ENCODE peak calls at places on chromosomes 1 and 21, in five cellular contexts. One of them, this sample, is unnamed.
A peak's percentile ranks its signal among the peaks of the same experiment; 100 is the strongest.

GRCh38 chr1:68346192-68346808 is 103.5 kb downstream of the RPE65 start:
- DNase-seq in MG63: no peak
- DNase-seq in right lobe of liver: no peak
- DNase-seq in naive thymus-derived CD4-positive, alpha-beta T cell: no peak
- DNase-seq in SK-N-MC: no peak
- DNase-seq in this sample: peak; percentile 32

GRCh38 chr1:243712890-243713425 is 137.1 kb downstream of the AKT3 start:
- DNase-seq in MG63: no peak
- DNase-seq in right lobe of liver: no peak
- DNase-seq in naive thymus-derived CD4-positive, alpha-beta T cell: no peak
- DNase-seq in SK-N-MC: no peak
- DNase-seq in this sample: peak; percentile 44

GRCh38 chr1:243708210-243708609 is 141.8 kb downstream of the AKT3 start:
- DNase-seq in MG63: no peak
- DNase-seq in right lobe of liver: no peak
- DNase-seq in naive thymus-derived CD4-positive, alpha-beta T cell: peak; percentile 5
- DNase-seq in SK-N-MC: no peak
- DNase-seq in this sample: no peak

GRCh38 chr1:9687120-9687875 is 35.8 kb downstream of the PIK3CD start:
- DNase-seq in MG63: peak; percentile 73
- DNase-seq in right lobe of liver: peak; percentile 54
- DNase-seq in naive thymus-derived CD4-positive, alpha-beta T cell: peak; percentile 41
- DNase-seq in SK-N-MC: no peak
- DNase-seq in this sample: peak; percentile 97

GRCh38 chr1:184156521-184157395 is 105.2 kb downstream of the TSEN15 start:
- DNase-seq in MG63: no peak
- DNase-seq in right lobe of liver: no peak
- DNase-seq in naive thymus-derived CD4-positive, alpha-beta T cell: no peak
- DNase-seq in SK-N-MC: no peak
- DNase-seq in this sample: no peak

GRCh38 chr1:38064232-38064903 is 17.8 kb upstream of the POU3F1 start:
- DNase-seq in MG63: peak; percentile 60
- DNase-seq in right lobe of liver: no peak
- DNase-seq in naive thymus-derived CD4-positive, alpha-beta T cell: no peak
- DNase-seq in SK-N-MC: no peak
- DNase-seq in this sample: peak; percentile 74

GRCh38 chr1:205285391-205286101 is 36.0 kb downstream of the NUAK2 start:
- DNase-seq in MG63: no peak
- DNase-seq in right lobe of liver: no peak
- DNase-seq in naive thymus-derived CD4-positive, alpha-beta T cell: peak; percentile 66
- DNase-seq in SK-N-MC: no peak
- DNase-seq in this sample: no peak

GRCh38 chr1:36154765-36155559 is 998 bp upstream of the MAP7D1 start:
- DNase-seq in MG63: peak; percentile 54
- DNase-seq in right lobe of liver: no peak
- DNase-seq in naive thymus-derived CD4-positive, alpha-beta T cell: no peak
- DNase-seq in SK-N-MC: no peak
- DNase-seq in this sample: no peak

GRCh38 chr1:226111865-226112395 is 49.4 kb downstream of the H3-3A start:
- DNase-seq in MG63: no peak
- DNase-seq in right lobe of liver: no peak
- DNase-seq in naive thymus-derived CD4-positive, alpha-beta T cell: no peak
- DNase-seq in SK-N-MC: no peak
- DNase-seq in this sample: peak; percentile 95

GRCh38 chr1:198318092-198318491 is 161.3 kb downstream of the NEK7 start:
- DNase-seq in MG63: no peak
- DNase-seq in right lobe of liver: no peak
- DNase-seq in naive thymus-derived CD4-positive, alpha-beta T cell: no peak
- DNase-seq in SK-N-MC: no peak
- DNase-seq in this sample: no peak

GRCh38 chr21:29298348-29299045 is at the start of gene BACH1:
- DNase-seq in MG63: peak; percentile 93
- DNase-seq in right lobe of liver: peak; percentile 95
- DNase-seq in naive thymus-derived CD4-positive, alpha-beta T cell: peak; percentile 83
- DNase-seq in SK-N-MC: no peak
- DNase-seq in this sample: peak; percentile 93

GRCh38 chr1:209527372-209527771 is 56.1 kb upstream of the CAMK1G start:
- DNase-seq in MG63: no peak
- DNase-seq in right lobe of liver: no peak
- DNase-seq in naive thymus-derived CD4-positive, alpha-beta T cell: no peak
- DNase-seq in SK-N-MC: no peak
- DNase-seq in this sample: no peak

GRCh38 chr1:15218287-15219279 is 28.4 kb upstream of the FHAD1 start:
- DNase-seq in MG63: no peak
- DNase-seq in right lobe of liver: no peak
- DNase-seq in naive thymus-derived CD4-positive, alpha-beta T cell: no peak
- DNase-seq in SK-N-MC: no peak
- DNase-seq in this sample: no peak

GRCh38 chr1:172135076-172135672 is 285.3 kb upstream of the C1orf105 start:
- DNase-seq in MG63: no peak
- DNase-seq in right lobe of liver: no peak
- DNase-seq in naive thymus-derived CD4-positive, alpha-beta T cell: peak; percentile 18
- DNase-seq in SK-N-MC: no peak
- DNase-seq in this sample: no peak

GRCh38 chr1:18946550-18947381 is 9.7 kb downstream of the IFFO2 start:
- DNase-seq in MG63: no peak
- DNase-seq in right lobe of liver: no peak
- DNase-seq in naive thymus-derived CD4-positive, alpha-beta T cell: no peak
- DNase-seq in SK-N-MC: no peak
- DNase-seq in this sample: no peak

GRCh38 chr1:200302192-200302892 is 107.5 kb downstream of the ZNF281 start:
- DNase-seq in MG63: peak; percentile 26
- DNase-seq in right lobe of liver: peak; percentile 64
- DNase-seq in naive thymus-derived CD4-positive, alpha-beta T cell: peak; percentile 74
- DNase-seq in SK-N-MC: no peak
- DNase-seq in this sample: no peak

GRCh38 chr1:110957798-110958197 is 5.9 kb downstream of the LRIF1 start:
- DNase-seq in MG63: no peak
- DNase-seq in right lobe of liver: no peak
- DNase-seq in naive thymus-derived CD4-positive, alpha-beta T cell: no peak
- DNase-seq in SK-N-MC: no peak
- DNase-seq in this sample: no peak

GRCh38 chr1:110960777-110961420 is 2.8 kb downstream of the LRIF1 start:
- DNase-seq in MG63: no peak
- DNase-seq in right lobe of liver: no peak
- DNase-seq in naive thymus-derived CD4-positive, alpha-beta T cell: no peak
- DNase-seq in SK-N-MC: no peak
- DNase-seq in this sample: no peak

GRCh38 chr1:110953031-110953430 is 10.7 kb downstream of the LRIF1 start:
- DNase-seq in MG63: no peak
- DNase-seq in right lobe of liver: no peak
- DNase-seq in naive thymus-derived CD4-positive, alpha-beta T cell: no peak
- DNase-seq in SK-N-MC: no peak
- DNase-seq in this sample: no peak

GRCh38 chr1:110952031-110952430 is 11.7 kb downstream of the LRIF1 start:
- DNase-seq in MG63: no peak
- DNase-seq in right lobe of liver: no peak
- DNase-seq in naive thymus-derived CD4-positive, alpha-beta T cell: no peak
- DNase-seq in SK-N-MC: no peak
- DNase-seq in this sample: no peak

GRCh38 chr1:110956586-110956985 is 7.1 kb downstream of the LRIF1 start:
- DNase-seq in MG63: no peak
- DNase-seq in right lobe of liver: no peak
- DNase-seq in naive thymus-derived CD4-positive, alpha-beta T cell: no peak
- DNase-seq in SK-N-MC: no peak
- DNase-seq in this sample: no peak
- H3K9me3 ChIP-seq in MG63: no peaks in the 10 kb centered on the region
- H3K9me3 ChIP-seq in right lobe of liver: no peaks in the 10 kb centered on the region
- H3K9me3 ChIP-seq in naive thymus-derived CD4-positive, alpha-beta T cell: no peaks in the 10 kb centered on the region
- H3K9me3 ChIP-seq in SK-N-MC: peaks cover under 1% of the 10 kb centered on the region
- H3K9me3 ChIP-seq in this sample: no peaks in the 10 kb centered on the region

DNA sequence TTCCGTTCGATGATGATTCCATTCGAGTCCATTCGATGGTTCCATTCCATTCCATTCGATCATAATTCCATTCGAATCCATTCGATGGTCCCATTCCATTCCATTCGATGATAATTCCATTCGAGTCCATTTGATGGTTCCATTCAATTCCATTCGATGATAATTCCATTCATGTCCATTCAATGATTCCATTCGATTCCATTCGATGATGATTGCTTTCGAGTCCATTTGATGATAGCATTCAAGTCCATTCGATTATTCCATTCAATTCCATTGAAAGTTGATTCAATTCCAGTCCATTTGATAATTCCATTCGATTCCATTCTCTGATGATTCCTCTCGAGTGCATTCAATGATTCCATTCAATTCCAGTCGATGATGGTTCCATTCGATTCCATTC is 3895.3 kb downstream of the SRGAP2C start:
- DNase-seq in MG63: no peak
- DNase-seq in right lobe of liver: no peak
- DNase-seq in naive thymus-derived CD4-positive, alpha-beta T cell: no peak
- DNase-seq in SK-N-MC: no peak
- DNase-seq in this sample: no peak
- H3K9me3 ChIP-seq in MG63: peaks cover 22% of the 10 kb centered on the region
- H3K9me3 ChIP-seq in right lobe of liver: no peaks in the 10 kb centered on the region
- H3K9me3 ChIP-seq in naive thymus-derived CD4-positive, alpha-beta T cell: peaks cover 8% of the 10 kb centered on the region
- H3K9me3 ChIP-seq in SK-N-MC: peaks cover 3% of the 10 kb centered on the region
- H3K9me3 ChIP-seq in this sample: no peaks in the 10 kb centered on the region

GRCh38 chr1:3007298-3008147 is 13.7 kb upstream of the ACTRT2 start:
- DNase-seq in MG63: no peak
- DNase-seq in right lobe of liver: no peak
- DNase-seq in naive thymus-derived CD4-positive, alpha-beta T cell: no peak
- DNase-seq in SK-N-MC: no peak
- DNase-seq in this sample: no peak
- H3K9me3 ChIP-seq in MG63: peaks cover 3% of the 10 kb centered on the region
- H3K9me3 ChIP-seq in right lobe of liver: no peaks in the 10 kb centered on the region
- H3K9me3 ChIP-seq in naive thymus-derived CD4-positive, alpha-beta T cell: no peaks in the 10 kb centered on the region
- H3K9me3 ChIP-seq in SK-N-MC: no peaks in the 10 kb centered on the region
- H3K9me3 ChIP-seq in this sample: no peaks in the 10 kb centered on the region

GRCh38 chr1:2919826-2920225 is 101.4 kb upstream of the ACTRT2 start:
- DNase-seq in MG63: no peak
- DNase-seq in right lobe of liver: no peak
- DNase-seq in naive thymus-derived CD4-positive, alpha-beta T cell: no peak
- DNase-seq in SK-N-MC: no peak
- DNase-seq in this sample: no peak
- H3K9me3 ChIP-seq in MG63: no peaks in the 10 kb centered on the region
- H3K9me3 ChIP-seq in right lobe of liver: no peaks in the 10 kb centered on the region
- H3K9me3 ChIP-seq in naive thymus-derived CD4-positive, alpha-beta T cell: no peaks in the 10 kb centered on the region
- H3K9me3 ChIP-seq in SK-N-MC: no peaks in the 10 kb centered on the region
- H3K9me3 ChIP-seq in this sample: peaks cover 12% of the 10 kb centered on the region

GRCh38 chr1:247043406-247043805 is 35.2 kb downstream of the ZNF670 start:
- DNase-seq in MG63: no peak
- DNase-seq in right lobe of liver: no peak
- DNase-seq in naive thymus-derived CD4-positive, alpha-beta T cell: no peak
- DNase-seq in SK-N-MC: no peak
- DNase-seq in this sample: no peak

GRCh38 chr1:247047260-247047659 is 31.4 kb downstream of the ZNF670 start:
- DNase-seq in MG63: no peak
- DNase-seq in right lobe of liver: no peak
- DNase-seq in naive thymus-derived CD4-positive, alpha-beta T cell: no peak
- DNase-seq in SK-N-MC: no peak
- DNase-seq in this sample: no peak

GRCh38 chr1:247047702-247048101 is 30.9 kb downstream of the ZNF670 start:
- DNase-seq in MG63: no peak
- DNase-seq in right lobe of liver: no peak
- DNase-seq in naive thymus-derived CD4-positive, alpha-beta T cell: no peak
- DNase-seq in SK-N-MC: no peak
- DNase-seq in this sample: no peak
- H3K9me3 ChIP-seq in MG63: peaks cover 53% of the 10 kb centered on the region
- H3K9me3 ChIP-seq in right lobe of liver: no peaks in the 10 kb centered on the region
- H3K9me3 ChIP-seq in naive thymus-derived CD4-positive, alpha-beta T cell: peaks cover 13% of the 10 kb centered on the region
- H3K9me3 ChIP-seq in SK-N-MC: peaks cover 7% of the 10 kb centered on the region
- H3K9me3 ChIP-seq in this sample: peaks cover 40% of the 10 kb centered on the region

DNA sequence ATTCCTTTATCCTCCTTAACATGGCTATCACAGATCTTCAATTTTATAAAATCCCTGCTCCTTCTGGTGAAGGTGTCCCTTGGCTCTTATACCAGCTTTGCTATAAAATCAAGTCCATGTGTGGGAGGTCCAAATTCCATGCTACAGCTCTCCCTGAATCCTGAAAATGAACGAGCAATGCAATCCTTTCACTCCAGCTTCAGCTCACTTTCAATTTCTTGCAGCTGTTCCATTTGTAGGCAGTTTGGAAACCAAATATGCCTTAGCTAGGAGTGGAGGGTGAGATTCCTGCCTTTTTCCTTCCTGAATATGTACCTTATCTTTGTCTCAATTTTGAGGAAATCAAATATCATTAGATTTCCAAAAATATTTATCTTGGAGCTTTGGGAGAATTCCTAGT is 402.6 kb downstream of the TTLL7 start:
- DNase-seq in MG63: no peak
- DNase-seq in right lobe of liver: no peak
- DNase-seq in naive thymus-derived CD4-positive, alpha-beta T cell: no peak
- DNase-seq in SK-N-MC: no peak
- DNase-seq in this sample: no peak
- H3K9me3 ChIP-seq in MG63: no peaks in the 10 kb centered on the region
- H3K9me3 ChIP-seq in right lobe of liver: no peaks in the 10 kb centered on the region
- H3K9me3 ChIP-seq in naive thymus-derived CD4-positive, alpha-beta T cell: no peaks in the 10 kb centered on the region
- H3K9me3 ChIP-seq in SK-N-MC: no peaks in the 10 kb centered on the region
- H3K9me3 ChIP-seq in this sample: no peaks in the 10 kb centered on the region

GRCh38 chr1:164223378-164223777 is 335.6 kb upstream of the PBX1 start:
- DNase-seq in MG63: no peak
- DNase-seq in right lobe of liver: no peak
- DNase-seq in naive thymus-derived CD4-positive, alpha-beta T cell: no peak
- DNase-seq in SK-N-MC: no peak
- DNase-seq in this sample: no peak
- H3K9me3 ChIP-seq in MG63: no peaks in the 10 kb centered on the region
- H3K9me3 ChIP-seq in right lobe of liver: no peaks in the 10 kb centered on the region
- H3K9me3 ChIP-seq in naive thymus-derived CD4-positive, alpha-beta T cell: no peaks in the 10 kb centered on the region
- H3K9me3 ChIP-seq in SK-N-MC: no peaks in the 10 kb centered on the region
- H3K9me3 ChIP-seq in this sample: no peaks in the 10 kb centered on the region

This sample was measured in SJSA1.